ENCODE peak calls at places on chromosomes 6 and 20, in seven cellular contexts. U is RWPE2, X is foreskin fibroblast, T is mammary epithelial cell, R is OCI-LY7, K is psoas muscle, H is bronchial epithelial cell. A is an unnamed sample.

GRCh38 chr6:121584591-121585369 is 149.3 kb downstream of the GJA1 start:
- DNase-seq in R (no peak), T (no peak), K (no peak), H (peak), U (no peak), X (no peak), A (peak)

GRCh38 chr6:37451411-37452273 is 18.6 kb downstream of the CMTR1 start:
- DNase-seq in H (no peak), X (peak), U (no peak), R (no peak), K (no peak), T (no peak), A (no peak)

GRCh38 chr20:20546402-20546801 is 166.0 kb downstream of the RALGAPA2 start:
- DNase-seq in T (peak), X (no peak), R (no peak), H (peak), K (no peak), U (no peak), A (no peak)

GRCh38 chr6:14705841-14706377 is 540.0 kb upstream of the JARID2 start:
- DNase-seq in R (no peak), T (no peak), H (no peak), X (no peak), U (no peak), K (no peak), A (no peak)

GRCh38 chr6:118641042-118641441 is 10.3 kb downstream of the CEP85L start:
- DNase-seq in U (no peak), R (no peak), K (no peak), H (no peak), X (no peak), T (no peak), A (no peak)

GRCh38 chr6:153092082-153093013 is 38.7 kb downstream of the RGS17 start:
- DNase-seq in K (no peak), T (peak), U (no peak), X (peak), H (peak), R (no peak), A (peak)

GRCh38 chr20:49724637-49725606 is 11.2 kb upstream of the B4GALT5 start:
- DNase-seq in X (peak), H (no peak), U (no peak), T (peak), K (peak), R (peak), A (no peak)

GRCh38 chr6:158377866-158378265 is 65.6 kb downstream of the TULP4 start:
- DNase-seq in X (peak), U (peak), H (peak), K (no peak), R (no peak), T (peak), A (peak)

GRCh38 chr6:2940851-2941250 is 30.5 kb downstream of the SERPINB6 start:
- DNase-seq in T (no peak), U (no peak), X (no peak), K (no peak), H (no peak), R (no peak), A (no peak)

GRCh38 chr6:31081872-31082271 is 30.5 kb downstream of the C6orf15 start:
- DNase-seq in T (no peak), K (no peak), X (no peak), R (no peak), U (no peak), H (peak), A (no peak)

GRCh38 chr6:89689732-89690131 is 51.2 kb upstream of the LYRM2 start:
- DNase-seq in T (no peak), U (no peak), K (no peak), H (no peak), X (no peak), R (no peak), A (peak)

GRCh38 chr6:10610289-10610688 is 84.1 kb downstream of the C6orf52 start:
- DNase-seq in T (no peak), U (no peak), X (peak), H (no peak), K (peak), R (no peak), A (no peak)

GRCh38 chr6:5214570-5215052 is 46.1 kb downstream of the LYRM4 start:
- DNase-seq in K (no peak), U (no peak), R (peak), X (peak), T (peak), H (peak), A (peak)

GRCh38 chr20:41309817-41310216 is 7.7 kb downstream of the ZHX3 start:
- DNase-seq in K (no peak), U (no peak), H (peak), T (peak), R (no peak), X (peak), A (peak)

DNA sequence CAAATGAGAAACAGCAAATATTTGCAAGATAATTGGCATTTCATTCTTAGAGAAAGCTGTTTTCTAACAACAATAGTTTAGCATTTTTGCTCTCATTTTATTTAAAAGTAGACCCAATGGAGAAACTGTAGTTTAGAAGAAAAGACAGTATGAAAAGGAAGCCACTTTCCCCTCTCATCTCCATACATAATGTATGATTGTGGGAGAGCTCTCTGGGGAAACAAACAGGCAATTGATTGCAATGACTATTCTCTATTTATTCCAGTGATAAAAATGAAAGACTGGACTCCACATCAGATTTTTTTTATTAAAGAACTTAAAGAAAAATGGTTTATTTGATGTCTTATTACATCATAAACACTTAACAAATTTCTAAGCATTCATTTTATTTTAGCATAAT is 116.8 kb upstream of the SASH1 start:
- DNase-seq in H (no peak), X (no peak), K (no peak), T (no peak), U (no peak), R (no peak), A (no peak)
- TF ChIP-seq CTCF in H (no peak), X (no peak), K (no peak), T (no peak), U (no peak), R (no peak), A (no peak)

GRCh38 chr20:38255389-38255788 is 5.1 kb downstream of the KIAA1755 start:
- DNase-seq in U (peak), H (no peak), R (no peak), K (no peak), X (peak), T (no peak), A (peak)

GRCh38 chr20:38256021-38256420 is 4.5 kb downstream of the KIAA1755 start:
- DNase-seq in K (no peak), U (peak), H (no peak), T (no peak), R (no peak), X (no peak), A (peak)

GRCh38 chr20:38260025-38260377 is 534 bp downstream of the KIAA1755 start:
- DNase-seq in X (peak), H (no peak), T (no peak), U (no peak), K (no peak), R (no peak), A (peak)

GRCh38 chr20:38258545-38259223 is 1.9 kb downstream of the KIAA1755 start:
- DNase-seq in H (no peak), R (no peak), K (no peak), T (no peak), X (no peak), U (peak), A (no peak)

DNA sequence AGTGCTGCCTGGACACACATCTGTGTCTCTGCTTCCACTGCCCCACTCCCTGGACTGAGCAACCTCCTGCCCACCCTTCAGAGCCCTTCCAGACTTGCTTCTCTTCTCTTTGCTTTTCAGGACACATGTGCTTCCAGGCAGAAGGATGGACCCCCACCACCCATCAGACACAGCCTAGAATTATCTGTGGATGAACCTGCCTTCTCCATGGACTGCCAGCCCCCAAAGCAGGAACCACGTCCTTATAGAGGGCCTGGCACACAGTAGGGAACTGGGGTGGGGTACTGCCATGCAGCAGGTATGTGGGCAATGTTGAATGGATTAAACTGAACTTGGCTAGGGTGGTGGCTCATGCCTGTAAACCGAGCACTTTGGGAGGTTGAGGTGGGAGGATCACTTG is 3.6 kb downstream of the KIAA1755 start:
- DNase-seq in X (no peak), H (no peak), T (no peak), K (no peak), U (peak), R (no peak), A (no peak)
- H3K4me3 ChIP-seq in X (no peak), H (no peak), T (no peak), K (no peak), U (no peak), R (no peak), A (no peak)

DNA sequence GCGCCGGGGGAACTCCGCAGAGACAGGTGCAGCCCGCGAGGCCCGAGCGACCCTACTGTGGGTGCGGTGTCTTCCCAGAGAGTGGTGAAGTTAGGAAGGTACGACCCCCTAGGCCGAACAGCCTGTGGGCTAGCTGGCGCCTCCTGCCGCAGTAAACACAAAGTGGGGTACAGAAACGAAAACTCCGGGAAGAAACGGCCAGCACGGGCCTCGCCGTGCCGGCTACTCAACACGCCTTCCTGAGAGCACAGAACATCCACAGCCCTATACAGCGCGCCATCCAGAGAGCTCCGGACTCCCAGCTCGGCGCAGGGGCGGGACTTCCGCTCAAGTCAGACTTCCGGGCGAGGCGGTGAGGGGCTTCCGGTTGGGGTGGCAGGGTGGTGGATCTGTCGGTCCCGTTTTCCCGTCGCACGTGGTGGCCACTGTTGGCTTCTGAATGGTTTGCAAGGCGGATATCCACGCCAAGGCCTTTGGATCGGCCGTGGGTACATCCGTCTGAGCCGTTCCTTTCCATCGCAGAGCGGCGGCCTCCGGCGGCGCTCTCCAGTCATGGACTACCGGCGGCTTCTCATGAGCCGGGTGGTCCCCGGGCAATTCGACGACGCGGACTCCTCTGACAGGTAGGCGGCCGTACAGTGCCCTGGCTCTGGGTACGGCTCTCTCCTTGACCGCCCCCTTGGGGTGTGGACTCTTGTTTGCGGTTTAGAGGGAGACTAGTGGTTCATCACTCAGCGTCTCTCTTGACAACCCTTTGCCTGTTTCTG is at the start of the genes CAGE1 and RIOK1:
- DNase-seq in T (peak), U (peak), H (peak), K (peak), R (peak), X (peak), A (peak)
- TF ChIP-seq CTCF in T (no peak), U (peak), H (peak), K (peak), R (no peak), X (no peak), A (peak)

DNA sequence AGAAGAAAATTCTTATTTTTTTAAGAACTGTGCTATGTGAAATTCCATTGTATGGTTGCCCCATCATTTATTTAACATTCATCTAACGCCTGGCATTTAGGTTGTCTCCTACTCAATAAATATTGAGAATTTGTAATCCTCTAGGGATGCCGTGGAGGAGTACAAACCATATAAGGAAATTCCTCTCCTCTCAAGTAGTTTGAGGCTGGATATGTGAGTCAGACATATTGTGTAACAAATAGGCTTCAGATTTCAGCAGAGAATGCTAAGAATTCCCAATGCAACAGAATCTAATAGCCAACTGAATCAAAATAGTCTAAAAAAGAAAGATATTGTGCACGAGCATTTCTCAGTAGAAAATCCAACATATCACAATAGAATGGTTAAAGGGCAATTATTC is 174.7 kb downstream of the OTOR start:
- DNase-seq in H (peak), R (no peak), X (peak), T (peak), K (no peak), U (no peak), A (peak)
- H3K4me3 ChIP-seq in H (no peak), R (no peak), X (no peak), T (no peak), K (no peak), U (no peak), A (no peak)

DNA sequence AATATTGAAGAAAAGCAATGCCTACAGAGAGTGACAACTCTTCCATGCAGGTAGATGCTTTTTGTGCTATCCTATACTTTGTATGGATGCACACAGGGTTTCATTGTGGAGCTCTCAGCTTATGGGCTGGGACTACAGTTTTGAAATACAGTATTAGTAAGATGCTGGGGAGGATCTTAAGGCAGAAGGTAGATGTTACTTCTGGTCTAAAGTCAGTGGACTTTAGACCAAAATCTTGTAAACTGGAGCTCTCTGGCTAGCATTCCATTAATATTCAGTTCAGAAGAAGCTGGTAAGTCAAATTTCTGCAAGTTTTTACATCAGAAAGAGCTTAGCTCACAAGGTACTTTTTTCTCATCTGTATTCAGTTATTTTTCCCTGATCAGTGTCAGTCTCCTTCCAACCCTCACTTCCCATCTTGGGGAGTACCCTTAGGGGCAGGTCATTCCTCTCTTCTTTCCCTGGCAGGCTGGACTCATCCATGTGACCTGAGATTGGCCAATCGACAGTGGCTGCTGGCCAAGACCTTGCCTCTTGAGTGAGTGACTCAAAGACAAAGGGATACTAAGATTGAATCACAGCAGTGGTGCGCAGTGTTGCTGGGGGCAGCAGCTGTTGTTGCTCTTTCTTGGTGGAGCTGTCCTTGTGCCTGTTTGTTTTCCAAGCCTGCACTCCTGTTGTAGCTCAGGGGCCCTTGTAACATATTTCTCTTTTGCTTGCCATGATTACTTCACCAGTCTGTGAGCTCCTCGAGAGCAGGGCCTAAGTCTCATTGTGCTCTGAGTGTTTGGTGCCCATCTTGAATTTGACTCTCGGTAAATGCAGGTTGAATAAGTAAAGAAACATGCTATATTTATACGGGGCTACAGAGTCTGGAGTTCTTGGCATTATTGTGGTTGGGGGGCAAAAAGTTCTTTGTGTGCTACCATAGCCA is 2.8 kb upstream of the PHF20 start:
- DNase-seq in H (peak), X (peak), T (peak), U (peak), K (peak), R (no peak), A (peak)
- TF ChIP-seq CTCF in H (no peak), X (no peak), T (no peak), U (no peak), K (no peak), R (no peak), A (no peak)

GRCh38 chr6:33977606-33978438 is 168.1 kb downstream of the GRM4 start:
- DNase-seq in U (no peak), H (no peak), X (no peak), R (no peak), T (no peak), K (no peak), A (no peak)

GRCh38 chr6:33974030-33974429 is 170.2 kb upstream of the MLN start:
- DNase-seq in T (no peak), R (no peak), K (no peak), H (no peak), U (no peak), X (no peak), A (no peak)

GRCh38 chr6:33976425-33977360 is 169.2 kb downstream of the GRM4 start:
- DNase-seq in U (no peak), H (no peak), X (no peak), T (no peak), R (no peak), K (no peak), A (no peak)

GRCh38 chr6:33974471-33974870 is 170.7 kb upstream of the MLN start:
- DNase-seq in T (no peak), H (no peak), K (no peak), X (no peak), U (no peak), R (no peak), A (no peak)

GRCh38 chr6:33975631-33976424 is 170.1 kb downstream of the GRM4 start:
- DNase-seq in H (no peak), U (no peak), K (no peak), T (no peak), X (no peak), R (no peak), A (no peak)
- H3K4me3 ChIP-seq in H (no peak), U (no peak), K (no peak), T (no peak), X (no peak), R (no peak), A (no peak)